ENCODE peak calls at places on chromosomes 3 and 15, in six cellular contexts. U is A549, K is left ventricle myocardium inferior, Z is fibroblast of lung, S is tibial artery, B is heart left ventricle. T is an unnamed sample.

GRCh38 chr3:184566441-184567414 is 5.1 kb downstream of the EPHB3 start:
- DNase-seq in U (no peak), K (no peak), Z (no peak), S (no peak), B (no peak), T (no peak)

GRCh38 chr3:171320721-171321120 is 139.5 kb downstream of the TNIK start:
- DNase-seq in U (no peak), K (no peak), Z (peak), S (no peak), B (peak), T (no peak)

GRCh38 chr3:72818915-72819314 is 29.3 kb downstream of the SHQ1 start:
- DNase-seq in U (no peak), K (no peak), Z (peak), S (peak), B (no peak), T (no peak)

GRCh38 chr3:44430466-44430865 is 47.0 kb downstream of the ZNF445 start:
- DNase-seq in U (no peak), K (no peak), Z (no peak), S (no peak), B (no peak), T (no peak)

GRCh38 chr3:66393486-66394260 is 107.1 kb downstream of the LRIG1 start:
- DNase-seq in U (no peak), K (no peak), Z (no peak), S (peak), B (no peak), T (no peak)

GRCh38 chr3:40258555-40258954 is 51.0 kb upstream of the EIF1B start:
- DNase-seq in U (peak), K (no peak), Z (no peak), S (no peak), B (no peak), T (no peak)

GRCh38 chr3:126121074-126121473 is 37.1 kb upstream of the SLC41A3 start:
- DNase-seq in U (no peak), K (no peak), Z (no peak), S (no peak), B (no peak), T (no peak)

GRCh38 chr3:169227911-169228310 is 435.6 kb downstream of the MECOM start:
- DNase-seq in U (no peak), K (no peak), Z (peak), S (no peak), B (no peak), T (no peak)

GRCh38 chr3:184351511-184352148 is 9.8 kb downstream of the CLCN2 start:
- DNase-seq in U (no peak), K (no peak), Z (no peak), S (no peak), B (no peak), T (no peak)

GRCh38 chr3:133464573-133464972 is 64.7 kb downstream of the BFSP2 start:
- DNase-seq in U (peak), K (no peak), Z (peak), S (no peak), B (no peak), T (no peak)

GRCh38 chr3:42202239-42202865 is 63.6 kb downstream of the CCK start:
- DNase-seq in U (no peak), K (no peak), Z (no peak), S (no peak), B (no peak), T (no peak)

GRCh38 chr3:106457278-106458210 is 588.7 kb upstream of the CBLB start:
- DNase-seq in U (peak), K (peak), Z (peak), S (peak), B (peak), T (no peak)

GRCh38 chr3:149969110-149969944 is 1.4 kb downstream of the PFN2 start:
- DNase-seq in U (peak), K (peak), Z (peak), S (peak), B (peak), T (peak)

GRCh38 chr15:72193781-72194396 is 3.7 kb downstream of the GRAMD2A start:
- DNase-seq in U (no peak), K (no peak), Z (no peak), S (no peak), B (no peak), T (no peak)

GRCh38 chr15:89740137-89740536 is 10.9 kb downstream of the MESP1 start:
- DNase-seq in U (peak), K (no peak), Z (peak), S (no peak), B (no peak), T (no peak)

GRCh38 chr3:142087676-142088075 is 61.7 kb downstream of the TFDP2 start:
- DNase-seq in U (no peak), K (no peak), Z (peak), S (no peak), B (no peak), T (no peak)

GRCh38 chr15:57923750-57924149 is 141.8 kb downstream of the ALDH1A2 start:
- DNase-seq in U (no peak), K (no peak), Z (peak), S (peak), B (no peak), T (no peak)

GRCh38 chr3:161890147-161890625 is 393.6 kb downstream of the OTOL1 start:
- DNase-seq in U (peak), K (no peak), Z (peak), S (no peak), B (peak), T (no peak)

GRCh38 chr15:101023501-101024110 is 104.4 kb downstream of the LRRK1 start:
- DNase-seq in U (no peak), K (no peak), Z (no peak), S (no peak), B (peak), T (no peak)

GRCh38 chr15:31083394-31083790 is 18.1 kb downstream of the TRPM1 start:
- DNase-seq in U (no peak), K (no peak), Z (no peak), S (no peak), B (no peak), T (no peak)

GRCh38 chr3:23889401-23889800 is 27.4 kb downstream of the NKIRAS1 start:
- DNase-seq in U (no peak), K (no peak), Z (no peak), S (no peak), B (no peak), T (no peak)

GRCh38 chr3:171026584-171027293 is at the start of gene SLC2A2:
- DNase-seq in U (no peak), K (no peak), Z (no peak), S (no peak), B (no peak), T (no peak)

GRCh38 chr3:120161902-120162301 is 67.7 kb upstream of the GSK3B start:
- DNase-seq in U (no peak), K (no peak), Z (no peak), S (no peak), B (no peak), T (no peak)

GRCh38 chr3:188690076-188690475 is 481.7 kb upstream of the TPRG1 start:
- DNase-seq in U (no peak), K (no peak), Z (no peak), S (no peak), B (no peak), T (no peak)

GRCh38 chr3:188690932-188691331 is 480.8 kb upstream of the TPRG1 start:
- DNase-seq in U (no peak), K (no peak), Z (no peak), S (no peak), B (no peak), T (no peak)

GRCh38 chr3:188687389-188687788 is 484.4 kb upstream of the TPRG1 start:
- DNase-seq in U (peak), K (no peak), Z (peak), S (no peak), B (no peak), T (no peak)

GRCh38 chr3:188686319-188686718 is 485.5 kb upstream of the TPRG1 start:
- DNase-seq in U (no peak), K (no peak), Z (no peak), S (no peak), B (no peak), T (no peak)

DNA sequence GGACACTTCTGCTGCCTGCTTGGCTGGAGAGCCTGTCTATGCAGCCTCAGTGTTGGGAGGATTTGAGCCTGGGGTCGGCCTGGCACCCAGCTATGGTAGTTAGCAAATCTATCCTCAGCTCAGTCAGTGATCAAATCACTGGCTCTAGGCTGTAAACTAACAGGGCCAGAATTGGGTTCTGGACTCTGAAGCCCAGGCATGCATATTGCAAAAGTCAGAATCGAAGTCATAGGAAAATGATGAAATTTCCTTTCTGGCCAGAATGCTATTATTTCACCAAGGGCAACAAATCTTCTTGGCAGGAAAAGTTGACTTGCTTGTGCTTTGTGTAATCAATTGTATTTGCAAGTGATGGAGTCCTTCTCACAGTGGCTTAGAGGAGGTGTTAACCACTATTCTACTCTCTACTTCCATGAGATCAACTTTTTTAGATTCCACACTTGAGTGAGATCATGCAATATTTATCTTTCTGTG is 482.6 kb upstream of the TPRG1 start:
- DNase-seq in U (no peak), K (no peak), Z (peak), S (peak), B (no peak), T (no peak)
- H3K27ac ChIP-seq in U (peak), K (peak), Z (peak), S (peak), B (no peak), T (no peak)

GRCh38 chr3:9715127-9715526 is 11.5 kb downstream of the CPNE9 start:
- DNase-seq in U (no peak), K (no peak), Z (no peak), S (no peak), B (no peak), T (no peak)
- H3K27ac ChIP-seq in U (no peak), K (peak), Z (no peak), S (peak), B (no peak), T (peak)

DNA sequence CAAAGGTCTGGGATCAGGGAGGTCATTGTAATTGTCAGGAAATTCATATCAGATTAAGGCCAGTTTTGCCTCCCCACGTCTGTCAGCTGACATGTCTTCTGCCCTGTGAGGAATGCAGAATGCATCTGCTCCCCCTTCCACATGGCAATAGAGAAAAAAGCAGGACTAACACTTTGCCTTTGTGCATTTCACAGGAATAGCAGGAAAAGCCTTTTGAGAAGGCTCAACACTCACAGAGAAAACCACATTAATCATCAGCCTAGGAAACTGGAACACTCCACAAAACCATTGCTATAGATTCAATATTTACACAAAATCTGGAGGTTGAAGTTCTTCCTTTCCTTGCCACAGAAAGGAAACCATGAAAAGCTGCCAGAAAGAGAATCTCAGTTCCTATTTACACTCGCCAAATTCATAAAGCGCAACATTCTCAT is 165.2 kb upstream of the HES1 start:
- DNase-seq in U (no peak), K (no peak), Z (no peak), S (no peak), B (no peak), T (no peak)
- H3K27ac ChIP-seq in U (no peak), K (no peak), Z (no peak), S (no peak), B (no peak), T (no peak)

GRCh38 chr3:123430266-123430665 is 18.6 kb downstream of the ADCY5 start:
- DNase-seq in U (no peak), K (no peak), Z (no peak), S (no peak), B (no peak), T (no peak)

GRCh38 chr3:123432832-123433523 is 15.9 kb downstream of the ADCY5 start:
- DNase-seq in U (no peak), K (no peak), Z (no peak), S (no peak), B (no peak), T (no peak)

GRCh38 chr3:123431658-123432323 is 17.1 kb downstream of the ADCY5 start:
- DNase-seq in U (no peak), K (no peak), Z (no peak), S (no peak), B (no peak), T (no peak)

GRCh38 chr3:123431007-123431657 is 17.8 kb downstream of the ADCY5 start:
- DNase-seq in U (no peak), K (no peak), Z (no peak), S (no peak), B (no peak), T (no peak)

DNA sequence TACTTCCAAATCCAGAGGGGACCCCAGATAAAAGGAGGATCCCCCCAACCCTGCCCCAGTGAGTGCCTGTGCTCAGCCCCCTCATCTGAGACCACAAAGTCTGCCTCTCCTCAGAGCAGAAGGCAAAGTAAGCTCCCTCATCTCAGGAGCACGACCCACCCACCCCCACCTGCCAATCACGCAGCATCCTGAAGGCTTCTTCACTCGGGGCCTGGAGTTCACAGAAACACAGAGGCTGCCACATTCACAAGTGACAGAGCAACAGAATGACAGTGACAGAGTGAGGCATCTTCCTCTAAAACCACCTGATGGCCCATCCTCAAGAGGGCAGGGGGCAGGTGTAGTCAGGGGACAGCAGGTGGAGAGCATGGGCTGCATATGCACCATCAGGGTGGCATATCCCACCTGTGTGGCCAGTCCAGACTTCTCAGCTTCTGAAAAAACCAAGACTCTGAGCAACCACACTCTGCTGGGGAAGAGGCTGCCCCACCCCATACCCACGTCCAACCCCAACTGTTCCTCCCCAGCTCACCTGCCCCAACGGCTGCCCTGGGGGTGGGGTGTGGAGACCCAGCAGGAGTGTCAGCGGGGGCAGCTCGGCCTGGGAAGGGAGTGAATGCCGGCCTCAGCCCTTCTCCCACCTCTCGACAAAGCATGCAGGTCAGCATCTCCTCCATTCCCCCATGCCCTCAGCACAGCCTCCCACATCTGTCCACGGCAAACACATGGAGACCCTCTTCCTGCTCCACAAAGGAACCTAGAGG is 19.3 kb downstream of the ADCY5 start:
- DNase-seq in U (no peak), K (no peak), Z (no peak), S (no peak), B (no peak), T (no peak)
- H3K27ac ChIP-seq in U (no peak), K (peak), Z (no peak), S (peak), B (no peak), T (peak)

GRCh38 chr3:152196782-152197181 is 71.9 kb upstream of the MBNL1 start:
- DNase-seq in U (no peak), K (no peak), Z (no peak), S (no peak), B (no peak), T (no peak)
- H3K27ac ChIP-seq in U (no peak), K (peak), Z (no peak), S (peak), B (no peak), T (no peak)

GRCh38 chr15:63401078-63401477 is 19.4 kb upstream of the CA12 start:
- DNase-seq in U (no peak), K (no peak), Z (no peak), S (no peak), B (no peak), T (no peak)

GRCh38 chr15:63401714-63402497 is 20.3 kb upstream of the CA12 start:
- DNase-seq in U (no peak), K (no peak), Z (no peak), S (no peak), B (no peak), T (no peak)

GRCh38 chr15:63402498-63403253 is 21.0 kb upstream of the CA12 start:
- DNase-seq in U (peak), K (no peak), Z (peak), S (no peak), B (no peak), T (no peak)

GRCh38 chr15:63405159-63405558 is 23.5 kb upstream of the CA12 start:
- DNase-seq in U (no peak), K (no peak), Z (no peak), S (no peak), B (no peak), T (no peak)

DNA sequence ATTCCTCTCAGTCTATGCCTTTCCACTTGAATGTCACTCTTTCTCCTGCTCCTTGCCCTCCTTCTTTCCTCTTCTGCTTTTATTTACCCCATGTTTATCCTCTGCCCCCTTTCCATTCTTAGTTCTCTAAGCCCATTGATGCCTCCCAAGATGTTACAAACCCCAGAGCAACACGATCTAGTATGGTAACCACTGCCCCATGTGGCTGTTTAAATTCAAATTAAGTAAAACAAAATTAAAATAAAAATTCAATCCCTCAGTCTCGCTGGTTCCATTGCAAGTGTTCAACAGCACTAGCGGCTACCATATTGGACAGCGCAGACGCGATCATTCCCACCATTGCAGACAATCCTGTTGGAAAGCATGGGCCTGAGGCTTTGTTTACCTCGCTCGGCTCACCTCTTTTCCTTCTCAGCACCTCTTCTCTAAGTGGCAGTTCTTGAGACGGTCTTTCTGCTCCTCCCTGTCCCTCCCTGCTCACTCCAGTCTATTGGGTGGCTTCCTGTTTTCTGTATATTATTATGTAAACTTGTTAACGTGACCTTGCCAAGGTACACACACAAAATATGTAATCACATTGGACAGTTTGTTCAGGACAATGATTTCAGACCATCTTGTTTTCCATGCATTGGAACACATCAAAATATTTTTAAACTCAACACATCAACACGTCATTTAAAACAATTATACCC is 21.8 kb upstream of the CA12 start:
- DNase-seq in U (no peak), K (no peak), Z (peak), S (no peak), B (no peak), T (no peak)
- H3K27ac ChIP-seq in U (peak), K (no peak), Z (no peak), S (no peak), B (no peak), T (no peak)

DNA sequence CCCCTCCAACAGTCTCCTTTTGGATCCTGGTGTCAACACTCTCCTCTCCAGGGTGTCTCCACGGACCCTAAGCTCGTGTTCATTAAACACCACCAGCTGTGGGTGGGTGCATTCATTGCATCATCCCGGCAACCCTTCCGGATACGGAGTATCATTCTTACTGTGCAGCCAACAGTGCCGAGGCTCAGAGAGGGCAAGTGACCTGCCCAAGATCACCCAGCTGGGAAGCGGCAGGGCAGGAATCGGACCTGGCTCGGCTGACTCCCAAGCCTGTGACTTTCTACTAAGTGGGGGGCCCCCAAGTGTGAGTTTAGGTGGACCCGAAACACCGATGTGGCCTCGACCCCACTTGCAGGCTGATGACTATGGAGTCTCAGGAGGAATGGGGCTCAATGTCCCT is 20.4 kb downstream of the H1-8 start:
- DNase-seq in U (no peak), K (no peak), Z (no peak), S (no peak), B (no peak), T (no peak)
- H3K27ac ChIP-seq in U (no peak), K (peak), Z (no peak), S (peak), B (peak), T (no peak)

GRCh38 chr15:98686983-98687382 is 38.6 kb downstream of the IGF1R start:
- DNase-seq in U (no peak), K (no peak), Z (no peak), S (no peak), B (no peak), T (no peak)

GRCh38 chr15:98684995-98685525 is 36.7 kb downstream of the IGF1R start:
- DNase-seq in U (no peak), K (no peak), Z (no peak), S (no peak), B (no peak), T (no peak)

GRCh38 chr15:98682992-98683701 is 34.8 kb downstream of the IGF1R start:
- DNase-seq in U (no peak), K (no peak), Z (peak), S (no peak), B (no peak), T (no peak)

GRCh38 chr15:98683821-98684220 is 35.5 kb downstream of the IGF1R start:
- DNase-seq in U (no peak), K (no peak), Z (no peak), S (no peak), B (no peak), T (no peak)

DNA sequence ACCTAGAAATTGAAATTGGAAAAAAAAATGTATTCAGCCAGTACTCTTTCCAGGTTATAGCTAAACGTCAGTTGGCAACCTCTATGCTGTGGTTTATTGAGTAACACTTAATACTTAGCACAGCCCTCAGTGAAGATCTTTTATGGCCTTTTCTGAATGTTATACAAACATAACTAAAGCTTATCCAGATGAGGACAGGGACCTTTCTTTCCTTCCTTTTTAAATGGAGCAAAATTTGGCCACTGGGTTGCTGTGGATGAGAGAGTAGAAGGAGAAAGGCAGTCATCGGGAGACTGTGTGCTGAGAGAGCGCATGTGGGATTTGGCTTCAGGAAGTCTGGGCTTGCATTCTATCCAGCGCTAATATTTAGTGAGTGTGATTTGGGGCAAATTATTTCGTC is 36.1 kb downstream of the IGF1R start:
- DNase-seq in U (no peak), K (no peak), Z (peak), S (no peak), B (no peak), T (no peak)
- H3K27ac ChIP-seq in U (peak), K (peak), Z (no peak), S (peak), B (no peak), T (no peak)